ENCODE peak calls at places on chromosome 6, in seven cellular contexts. A, U, K, H, Z, F and N are unnamed samples.

GRCh38 chr6:8025191-8025590 is 39.0 kb downstream of the BLOC1S5 start:
- DNase-seq in A (no peak), U (no peak), K (no peak), H (no peak), Z (no peak), F (no peak), N (no peak)

GRCh38 chr6:44495036-44495901 is 107.8 kb downstream of the CDC5L start:
- DNase-seq in A (peak; percentile 31), U (no peak), K (no peak), H (no peak), Z (no peak), F (no peak), N (no peak)

GRCh38 chr6:31572041-31572911 is at the start of gene LTA:
- DNase-seq in A (no peak), U (no peak), K (no peak), H (no peak), Z (no peak), F (no peak), N (no peak)

GRCh38 chr6:41167173-41167963 is 4.5 kb upstream of the TREM2 start:
- DNase-seq in A (peak; percentile 25), U (no peak), K (no peak), H (no peak), Z (no peak), F (no peak), N (no peak)

GRCh38 chr6:144547409-144547808 is 262.3 kb downstream of the UTRN start:
- DNase-seq in A (no peak), U (peak; percentile 16), K (no peak), H (no peak), Z (no peak), F (no peak), N (no peak)

GRCh38 chr6:127518212-127518709 is 874 bp downstream of the MTCL3 start:
- DNase-seq in A (no peak), U (no peak), K (peak; percentile 34), H (no peak), Z (peak; percentile 1), F (no peak), N (no peak)

GRCh38 chr6:16061833-16062232 is 67.1 kb upstream of the MYLIP start:
- DNase-seq in A (no peak), U (peak; percentile 31), K (no peak), H (no peak), Z (no peak), F (no peak), N (no peak)

GRCh38 chr6:35691027-35691824 is 2.5 kb upstream of the FKBP5 start:
- DNase-seq in A (no peak), U (no peak), K (no peak), H (no peak), Z (no peak), F (peak; percentile 89), N (peak; percentile 77)

GRCh38 chr6:78308025-78308424 is 559.3 kb upstream of the IRAK1BP1 start:
- DNase-seq in A (no peak), U (no peak), K (peak; percentile 17), H (no peak), Z (no peak), F (no peak), N (no peak)

GRCh38 chr6:52149949-52150348 is 36.2 kb upstream of the IL17A start:
- DNase-seq in A (no peak), U (no peak), K (no peak), H (no peak), Z (no peak), F (no peak), N (no peak)

GRCh38 chr6:3561745-3562144 is 104.9 kb upstream of the SLC22A23 start:
- DNase-seq in A (peak; percentile 5), U (no peak), K (peak; percentile 81), H (no peak), Z (no peak), F (no peak), N (no peak)

GRCh38 chr6:18118330-18118729 is 4.1 kb downstream of the NHLRC1 start:
- DNase-seq in A (no peak), U (no peak), K (no peak), H (no peak), Z (no peak), F (no peak), N (no peak)

GRCh38 chr6:154765273-154765672 is 32.1 kb downstream of the SCAF8 start:
- DNase-seq in A (no peak), U (no peak), K (no peak), H (no peak), Z (no peak), F (no peak), N (no peak)